ENCODE peak calls at places on chromosomes 2 and 18, in four cellular contexts. Z, C, S and V are unnamed samples.

GRCh38 chr2:23249348-23249747 is 135.6 kb upstream of the KLHL29 start:
- DNase-seq in S (peak; percentile 2), C (no peak), Z (no peak), V (no peak)

GRCh38 chr2:9093324-9093723 is 89.8 kb upstream of the MBOAT2 start:
- DNase-seq in C (no peak), S (no peak), Z (no peak), V (no peak)

GRCh38 chr18:13137041-13137938 is 81.3 kb upstream of the LDLRAD4 start:
- DNase-seq in C (peak; percentile 85), Z (peak; percentile 91), S (no peak), V (peak; percentile 63)

GRCh38 chr18:55073116-55073515 is 113.9 kb upstream of the CCDC68 start:
- DNase-seq in C (no peak), Z (no peak), S (peak; percentile 38), V (no peak)

GRCh38 chr2:27701676-27702075 is 38.0 kb downstream of the SLC4A1AP start:
- DNase-seq in Z (no peak), S (no peak), C (no peak), V (no peak)

GRCh38 chr2:48009256-48009655 is 103.0 kb upstream of the FBXO11 start:
- DNase-seq in S (no peak), Z (no peak), C (no peak), V (no peak)

GRCh38 chr2:64837925-64838641 is 151.1 kb upstream of the SLC1A4 start:
- DNase-seq in Z (peak; percentile 81), S (peak; percentile 84), C (no peak), V (no peak)

GRCh38 chr18:9743200-9744016 is 35.3 kb downstream of the RAB31 start:
- DNase-seq in C (no peak), S (peak; percentile 99), Z (peak; percentile 12), V (peak; percentile 17)

GRCh38 chr2:203492965-203493364 is 42.1 kb downstream of the RAPH1 start:
- DNase-seq in C (no peak), Z (no peak), S (no peak), V (no peak)

GRCh38 chr2:181357979-181358378 is 99.2 kb upstream of the ITGA4 start:
- DNase-seq in C (no peak), S (no peak), Z (no peak), V (no peak)

GRCh38 chr2:648476-649424 is 28.5 kb downstream of the TMEM18 start:
- DNase-seq in Z (no peak), S (no peak), C (no peak), V (peak; percentile 47)

GRCh38 chr2:239549711-239550265 is 149.0 kb upstream of the HDAC4 start:
- DNase-seq in Z (peak; percentile 27), C (peak; percentile 49), S (no peak), V (no peak)

GRCh38 chr18:58392336-58393000 is 236.4 kb downstream of the ALPK2 start:
- DNase-seq in Z (no peak), C (no peak), S (no peak), V (no peak)

GRCh38 chr2:10325278-10326145 is 22.8 kb downstream of the HPCAL1 start:
- DNase-seq in C (no peak), S (no peak), Z (no peak), V (no peak)

GRCh38 chr2:12455626-12456025 is 261.1 kb upstream of the TRIB2 start:
- DNase-seq in C (no peak), Z (no peak), S (peak; percentile 64), V (no peak)

GRCh38 chr2:174486614-174487535 is at the start of gene GPR155:
- DNase-seq in S (peak; percentile 98), C (peak; percentile 100), Z (peak; percentile 100), V (peak; percentile 100)
- TF ChIP-seq CTCF in S (no peak), C (peak; percentile 46), Z (no peak), V (no peak)

GRCh38 chr2:20382965-20383800 is 32.5 kb upstream of the PUM2 start:
- DNase-seq in C (no peak), Z (no peak), S (no peak), V (no peak)
- TF ChIP-seq CTCF in C (no peak), Z (no peak), S (no peak), V (no peak)

GRCh38 chr2:196431957-196432356 is 207.6 kb upstream of the CCDC150 start:
- DNase-seq in S (peak; percentile 27), Z (no peak), C (peak; percentile 25), V (peak; percentile 30)
- TF ChIP-seq CTCF in S (peak; percentile 33), Z (no peak), C (peak; percentile 53), V (peak; percentile 45)

DNA sequence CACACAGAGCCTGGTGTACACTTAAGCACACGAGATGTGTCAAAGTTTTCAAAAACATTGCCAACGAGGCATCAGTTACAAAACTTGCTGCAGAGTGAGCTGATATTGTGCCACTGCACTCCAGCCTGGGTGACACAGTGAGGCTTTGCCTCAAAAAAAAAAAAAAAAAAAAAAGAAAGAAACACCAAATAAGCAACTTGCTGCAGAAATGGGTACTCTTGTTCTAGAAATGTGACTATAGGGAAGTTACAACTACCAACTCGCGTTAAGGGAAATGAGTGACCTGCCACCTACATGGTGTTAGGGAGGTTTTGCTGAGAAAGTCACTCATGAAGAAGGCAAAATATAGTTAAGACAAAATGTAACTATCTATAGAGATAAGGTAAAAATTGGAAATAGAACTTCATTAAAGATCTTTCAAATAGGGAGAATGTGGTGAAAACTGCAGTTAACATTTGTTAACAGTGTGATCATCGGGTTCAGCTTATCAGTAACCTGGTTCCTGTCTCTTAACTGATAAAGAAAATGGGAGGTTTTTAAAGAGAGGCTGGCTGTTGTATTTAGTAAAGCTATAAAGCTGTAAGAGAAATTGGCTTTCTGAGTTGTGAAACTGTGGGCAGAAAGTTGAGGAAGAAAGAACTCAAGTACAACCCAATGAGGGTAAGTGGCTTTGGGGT is at the start of gene IL1RL1:
- DNase-seq in C (no peak), Z (no peak), S (no peak), V (no peak)
- TF ChIP-seq CTCF in C (no peak), Z (no peak), S (no peak), V (no peak)

DNA sequence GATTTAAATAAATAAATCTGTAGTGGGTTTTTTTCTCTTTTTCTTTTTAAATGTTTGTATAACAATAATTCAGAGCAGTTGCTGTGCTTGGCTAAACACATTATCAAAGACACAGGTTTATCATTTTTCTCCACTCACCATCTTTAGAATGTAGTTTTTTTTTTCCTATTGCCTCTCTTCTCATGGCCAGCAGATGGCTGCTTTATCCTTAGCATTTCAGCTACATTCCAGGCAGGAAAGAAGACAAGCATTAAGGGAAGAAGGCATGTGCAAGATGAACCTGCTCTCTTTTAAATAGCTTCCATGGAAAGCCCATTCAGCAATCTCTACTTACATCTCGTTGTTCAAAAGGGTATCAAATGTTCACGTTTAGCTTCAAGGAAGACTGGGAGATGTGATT is 42.6 kb downstream of the ARHGAP15 start:
- DNase-seq in C (no peak), Z (no peak), S (peak; percentile 12), V (no peak)
- TF ChIP-seq CTCF in C (no peak), Z (peak; percentile 20), S (no peak), V (peak; percentile 32)